ENCODE peak calls at places on chromosome 11, in six cellular contexts. T, F, L, G, E and I are unnamed samples.

GRCh38 chr11:104286129-104286528 is 122.2 kb upstream of the PDGFD start:
- DNase-seq in T (no peak), F (no peak), L (no peak), G (no peak), E (no peak), I (no peak)

GRCh38 chr11:59901306-59901705 is 22.7 kb downstream of the OOSP3 start:
- DNase-seq in T (peak), F (peak), L (no peak), G (no peak), E (no peak), I (no peak)

GRCh38 chr11:73623651-73624050 is 22.7 kb upstream of the PLEKHB1 start:
- DNase-seq in T (no peak), F (no peak), L (no peak), G (no peak), E (peak), I (no peak)

GRCh38 chr11:69357458-69358397 is 63.8 kb downstream of the MYEOV start:
- DNase-seq in T (no peak), F (no peak), L (no peak), G (no peak), E (no peak), I (no peak)

GRCh38 chr11:96794152-96794551 is 404.3 kb downstream of the JRKL start:
- DNase-seq in T (peak), F (no peak), L (no peak), G (no peak), E (no peak), I (no peak)

GRCh38 chr11:66136752-66137123 is 66.7 kb downstream of the PACS1 start:
- DNase-seq in T (peak), F (peak), L (no peak), G (no peak), E (no peak), I (no peak)

GRCh38 chr11:17267576-17267975 is 9.0 kb upstream of the NUCB2 start:
- DNase-seq in T (peak), F (peak), L (no peak), G (no peak), E (no peak), I (no peak)

GRCh38 chr11:73257342-73258103 is 14.6 kb upstream of the P2RY6 start:
- DNase-seq in T (peak), F (peak), L (peak), G (peak), E (peak), I (peak)

GRCh38 chr11:6875761-6876160 is 664 bp upstream of the OR10A4 start:
- DNase-seq in T (peak), F (no peak), L (no peak), G (no peak), E (no peak), I (no peak)

GRCh38 chr11:111846640-111847039 is 24.7 kb downstream of the ALG9 start:
- DNase-seq in T (peak), F (no peak), L (no peak), G (no peak), E (no peak), I (no peak)

GRCh38 chr11:15911377-15912044 is 444.8 kb downstream of the SOX6 start:
- DNase-seq in T (no peak), F (peak), L (peak), G (peak), E (peak), I (no peak)

GRCh38 chr11:89443366-89444303 is 47.5 kb downstream of the NOX4 start:
- DNase-seq in T (no peak), F (no peak), L (no peak), G (no peak), E (no peak), I (no peak)

GRCh38 chr11:105915036-105915435 is 107.0 kb downstream of the MSANTD4 start:
- DNase-seq in T (no peak), F (no peak), L (no peak), G (no peak), E (no peak), I (no peak)

GRCh38 chr11:19239039-19239438 is 1.7 kb downstream of the E2F8 start:
- DNase-seq in T (no peak), F (no peak), L (no peak), G (no peak), E (no peak), I (no peak)

GRCh38 chr11:69212121-69213110 is 56.7 kb downstream of the SMIM38 start:
- DNase-seq in T (no peak), F (no peak), L (no peak), G (no peak), E (no peak), I (peak)

GRCh38 chr11:72962084-72962483 is 147.9 kb downstream of the ATG16L2 start:
- DNase-seq in T (peak), F (no peak), L (no peak), G (no peak), E (no peak), I (no peak)

GRCh38 chr11:48074425-48075181 is 94.2 kb downstream of the PTPRJ start:
- DNase-seq in T (no peak), F (no peak), L (no peak), G (no peak), E (no peak), I (no peak)

GRCh38 chr11:6505577-6506240 is 8.6 kb downstream of the DNHD1 start:
- DNase-seq in T (peak), F (peak), L (no peak), G (no peak), E (no peak), I (no peak)

DNA sequence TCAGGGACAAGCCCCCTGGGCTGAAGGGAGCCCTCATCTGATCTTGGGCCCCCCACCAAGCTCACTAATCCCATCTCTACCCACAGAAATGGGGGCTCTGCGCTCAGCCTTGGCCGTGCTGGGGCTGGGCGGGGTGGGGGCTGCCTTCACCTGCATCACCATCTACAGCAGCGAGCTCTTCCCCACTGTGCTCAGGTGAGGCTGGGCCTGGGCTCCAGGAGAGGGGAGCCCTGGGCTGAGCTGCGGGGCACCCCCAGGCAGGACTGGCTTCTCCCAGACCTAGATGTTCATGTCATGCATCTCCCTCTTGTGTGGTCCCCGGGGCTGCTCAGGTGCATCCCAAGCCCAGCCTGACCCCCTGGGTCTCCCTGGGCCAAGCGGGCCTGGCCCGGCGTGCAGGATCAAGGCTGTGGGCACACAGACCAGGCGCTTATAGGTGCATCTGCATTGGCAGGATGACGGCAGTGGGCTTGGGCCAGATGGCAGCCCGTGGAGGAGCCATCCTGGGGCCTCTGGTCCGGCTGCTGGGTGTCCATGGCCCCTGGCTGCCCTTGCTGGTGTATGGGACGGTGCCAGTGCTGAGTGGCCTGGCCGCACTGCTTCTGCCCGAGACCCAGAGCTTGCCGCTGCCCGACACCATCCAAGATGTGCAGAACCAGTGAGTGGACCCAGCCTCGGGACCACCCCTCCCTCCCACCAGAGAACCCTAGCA is 9.4 kb downstream of the SLC22A12 start:
- DNase-seq in T (no peak), F (no peak), L (no peak), G (no peak), E (no peak), I (peak)
- H3K27ac ChIP-seq in T (no peak), F (no peak), L (no peak), G (no peak), E (no peak), I (no peak)

DNA sequence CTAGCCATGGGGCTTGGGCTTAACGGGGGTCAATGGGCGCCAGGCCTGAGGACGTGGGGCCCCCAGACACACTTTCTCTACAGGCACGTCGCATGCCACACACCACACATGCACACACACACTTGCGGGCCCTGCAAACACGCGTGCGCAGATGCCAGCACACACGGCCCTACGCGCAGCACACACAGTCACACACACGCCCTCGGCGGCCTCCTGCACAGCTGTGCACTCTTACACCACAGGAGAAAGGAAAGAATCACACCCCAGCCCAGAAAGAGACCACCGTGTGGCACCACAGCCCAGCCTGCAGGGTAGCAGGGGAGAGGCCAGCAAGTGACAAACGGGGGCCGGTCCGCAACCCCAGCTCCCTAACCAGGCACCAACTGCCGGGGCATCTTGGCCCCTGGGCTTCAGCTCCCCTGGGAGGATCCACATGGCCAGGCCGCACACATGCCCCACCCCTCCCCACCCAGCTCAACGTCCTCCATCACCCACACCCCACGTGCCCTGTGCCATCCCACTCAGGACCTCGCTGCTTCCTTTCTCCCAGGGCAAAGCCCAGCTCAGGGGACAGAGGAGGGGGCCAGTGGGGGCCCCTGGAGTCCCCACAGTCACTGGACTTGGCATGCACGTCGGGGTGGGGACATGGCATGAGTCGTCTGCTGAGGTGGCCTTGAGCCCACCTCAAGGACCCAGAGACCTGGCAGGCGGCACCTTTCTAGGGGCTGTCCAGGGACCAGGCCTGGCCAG is 26.3 kb upstream of the TH start:
- DNase-seq in T (no peak), F (no peak), L (peak), G (peak), E (no peak), I (no peak)
- H3K27ac ChIP-seq in T (no peak), F (no peak), L (no peak), G (no peak), E (no peak), I (no peak)

GRCh38 chr11:71450507-71450906 is 2.3 kb upstream of the DHCR7 start:
- DNase-seq in T (no peak), F (no peak), L (no peak), G (no peak), E (no peak), I (no peak)
- H3K27ac ChIP-seq in T (no peak), F (no peak), L (peak), G (no peak), E (no peak), I (no peak)

GRCh38 chr11:33669598-33670249 is 30.9 kb downstream of the C11orf91 start:
- DNase-seq in T (peak), F (no peak), L (no peak), G (no peak), E (no peak), I (no peak)
- H3K27ac ChIP-seq in T (peak), F (no peak), L (no peak), G (no peak), E (no peak), I (no peak)

DNA sequence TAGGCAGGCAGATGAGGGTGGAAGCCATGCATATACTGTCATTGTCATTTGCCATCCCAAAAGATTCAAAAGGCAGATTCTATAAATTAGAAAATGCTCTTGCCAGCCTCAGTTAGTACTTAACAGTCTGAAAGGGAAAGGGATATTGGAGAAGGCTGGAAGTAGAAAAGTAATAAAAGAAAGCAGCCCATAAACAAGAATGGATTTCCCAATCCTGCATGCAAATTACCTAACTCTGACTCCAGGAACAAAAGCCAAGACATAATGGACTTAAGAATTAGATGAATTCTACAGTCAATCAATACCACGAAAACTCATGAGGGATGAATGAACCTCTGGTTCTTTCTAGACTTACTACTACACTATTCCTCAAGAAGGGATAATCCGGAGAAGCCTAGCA is 5.9 kb downstream of the PAK1 start:
- DNase-seq in T (peak), F (no peak), L (no peak), G (no peak), E (no peak), I (no peak)
- H3K27ac ChIP-seq in T (no peak), F (no peak), L (no peak), G (no peak), E (peak), I (no peak)

GRCh38 chr11:79116600-79116999 is 324.2 kb downstream of the TENM4 start:
- DNase-seq in T (no peak), F (no peak), L (no peak), G (no peak), E (no peak), I (no peak)
- H3K27ac ChIP-seq in T (no peak), F (no peak), L (no peak), G (no peak), E (no peak), I (no peak)

DNA sequence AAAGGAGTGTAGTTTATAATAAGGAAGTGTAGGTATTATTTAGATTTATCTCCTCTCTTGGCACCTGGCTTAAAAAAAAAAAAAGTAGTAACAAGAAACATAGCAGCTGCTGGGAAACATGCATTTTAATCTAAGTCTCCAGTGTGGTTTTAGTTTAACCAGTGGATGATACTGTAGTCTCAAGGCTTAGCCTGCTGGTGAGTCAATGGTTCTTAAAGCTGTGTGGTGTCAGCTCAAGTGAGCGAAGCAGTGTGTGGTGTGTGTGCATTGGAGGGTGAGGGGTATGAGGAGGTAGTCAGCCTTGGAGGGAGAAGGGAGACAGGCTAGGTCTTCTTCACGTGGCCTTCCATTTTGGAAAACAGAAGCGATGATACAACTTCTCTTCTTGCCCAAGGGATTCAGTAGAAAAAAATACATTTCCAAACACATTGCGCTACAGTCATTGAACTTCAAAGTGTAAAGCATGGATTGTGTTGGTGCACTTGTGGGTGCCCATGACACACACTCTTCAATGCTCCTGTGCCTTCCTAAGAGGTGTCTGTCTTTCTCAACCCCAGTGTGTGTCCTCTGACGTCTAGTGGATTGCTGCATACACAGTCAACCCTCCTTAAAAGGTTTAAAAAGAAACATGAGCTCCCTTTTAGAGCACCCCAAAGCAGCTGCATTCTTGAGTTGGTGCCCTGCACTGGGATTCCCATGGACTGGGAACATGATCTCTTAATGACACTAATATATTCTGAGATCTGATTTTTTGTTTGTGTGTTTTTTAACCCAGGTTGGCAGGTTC is 40.1 kb downstream of the ZBTB16 start:
- DNase-seq in T (no peak), F (no peak), L (no peak), G (no peak), E (peak), I (no peak)
- H3K27ac ChIP-seq in T (no peak), F (no peak), L (peak), G (peak), E (peak), I (no peak)

GRCh38 chr11:118896921-118897591 is 13.4 kb downstream of the CXCR5 start:
- DNase-seq in T (no peak), F (no peak), L (no peak), G (no peak), E (no peak), I (peak)

GRCh38 chr11:118893662-118894061 is 10.0 kb downstream of the CXCR5 start:
- DNase-seq in T (no peak), F (no peak), L (no peak), G (no peak), E (no peak), I (peak)

GRCh38 chr11:118894192-118894591 is 10.5 kb downstream of the CXCR5 start:
- DNase-seq in T (no peak), F (no peak), L (no peak), G (no peak), E (no peak), I (no peak)

GRCh38 chr11:118896472-118896913 is 12.8 kb downstream of the CXCR5 start:
- DNase-seq in T (no peak), F (no peak), L (no peak), G (no peak), E (no peak), I (no peak)

GRCh38 chr11:118895093-118896039 is 11.7 kb downstream of the CXCR5 start:
- DNase-seq in T (no peak), F (no peak), L (no peak), G (no peak), E (no peak), I (no peak)
- H3K27ac ChIP-seq in T (no peak), F (peak), L (no peak), G (no peak), E (no peak), I (no peak)

GRCh38 chr11:102112654-102112926 is 2.3 kb downstream of the YAP1 start:
- DNase-seq in T (no peak), F (no peak), L (no peak), G (no peak), E (no peak), I (no peak)

GRCh38 chr11:102110761-102111010 is 439 bp downstream of the YAP1 start:
- DNase-seq in T (no peak), F (no peak), L (no peak), G (no peak), E (no peak), I (no peak)

GRCh38 chr11:102111011-102111786 is 952 bp downstream of the YAP1 start:
- DNase-seq in T (peak), F (peak), L (peak), G (peak), E (peak), I (peak)

GRCh38 chr11:102109896-102110760 is at the start of gene YAP1:
- DNase-seq in T (peak), F (peak), L (peak), G (peak), E (peak), I (peak)

DNA sequence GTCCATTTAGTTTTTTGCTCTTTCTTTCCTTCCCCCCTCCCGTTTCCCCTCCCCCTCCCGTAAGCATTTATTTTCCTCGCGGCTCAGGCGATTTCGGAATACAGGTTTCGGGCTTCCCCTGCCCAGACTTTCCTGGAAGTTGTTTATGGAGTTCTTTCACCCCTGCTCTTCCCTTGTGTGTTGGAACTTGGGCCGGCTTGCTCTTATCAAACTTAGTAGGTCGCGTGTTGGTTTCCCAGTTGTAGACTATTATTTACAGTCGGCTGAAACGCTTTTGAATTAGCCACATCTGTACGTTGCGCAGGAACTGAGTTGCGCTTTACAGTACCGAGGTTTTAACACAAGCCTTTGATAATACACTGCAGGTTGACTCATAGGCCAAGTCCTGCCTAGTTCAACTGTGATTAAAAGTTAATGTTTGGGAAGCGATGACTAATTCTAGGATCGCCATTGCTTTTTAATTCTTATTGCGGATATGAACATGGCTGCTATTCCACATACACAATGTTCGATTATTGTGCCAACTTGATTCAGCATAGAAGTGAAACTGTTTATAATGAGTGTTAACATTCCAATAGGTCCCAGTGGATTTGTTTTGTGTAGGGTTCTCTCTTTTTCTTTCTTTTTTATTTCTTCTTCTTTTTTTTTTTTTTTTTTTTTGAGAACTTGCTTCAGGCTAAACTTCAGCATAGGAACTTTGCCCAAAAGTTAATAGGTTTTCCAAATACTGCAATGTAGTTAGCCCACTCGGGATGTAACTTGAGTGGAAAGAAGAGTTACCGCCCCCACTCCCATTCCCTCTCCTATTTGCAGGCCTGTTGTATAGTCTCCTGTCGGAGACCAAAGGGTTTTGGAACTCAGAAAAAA is 1.8 kb downstream of the YAP1 start:
- DNase-seq in T (peak), F (peak), L (no peak), G (no peak), E (peak), I (no peak)
- H3K27ac ChIP-seq in T (peak), F (peak), L (peak), G (peak), E (peak), I (peak)

DNA sequence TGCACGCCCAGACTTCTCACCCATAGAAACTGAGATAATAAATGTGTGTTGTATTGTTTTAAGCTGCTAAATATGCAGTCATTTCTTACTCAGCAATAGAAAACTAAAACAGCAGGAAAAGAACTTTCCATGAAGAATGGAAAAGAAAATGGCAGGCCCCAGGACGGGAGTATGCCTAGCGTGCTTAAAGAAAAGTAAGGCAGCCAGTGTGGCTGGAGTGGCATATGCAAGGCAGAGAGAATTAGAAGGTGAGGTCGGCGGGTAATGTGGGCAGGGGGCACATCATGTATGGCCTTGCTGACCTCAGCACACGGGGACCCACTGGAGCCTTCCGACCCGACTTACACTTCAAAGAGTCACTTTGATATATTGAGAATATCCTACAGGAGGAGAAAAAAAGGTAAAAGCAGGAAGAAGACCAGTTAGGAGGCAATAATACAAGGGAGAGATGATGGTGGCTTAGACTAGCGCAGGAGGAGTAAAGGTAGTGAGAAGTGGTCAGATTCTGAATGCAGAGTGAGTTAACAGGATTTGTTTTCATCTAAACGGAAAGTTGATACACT is 20.5 kb downstream of the TBRG1 start:
- DNase-seq in T (no peak), F (no peak), L (no peak), G (no peak), E (no peak), I (no peak)
- H3K27ac ChIP-seq in T (peak), F (no peak), L (no peak), G (peak), E (no peak), I (peak)